ENCODE peak calls at places on chromosome 7, in eight cellular contexts. D, C, Y, N, R, Q, O and M are unnamed samples.

GRCh38 chr7:12256025-12256570 is 45.0 kb downstream of the TMEM106B start:
- DNase-seq in C (peak), O (no peak), Y (peak), N (peak), D (no peak), R (no peak), Q (no peak), M (no peak)

GRCh38 chr7:117385340-117386124 is 41.8 kb downstream of the ASZ1 start:
- DNase-seq in O (peak), C (peak), R (peak), Y (peak), D (no peak), N (peak), Q (no peak), M (peak)

GRCh38 chr7:156920076-156920475 is 27.1 kb upstream of the LMBR1 start:
- DNase-seq in O (no peak), Q (no peak), C (no peak), R (no peak), Y (no peak), D (no peak), N (no peak), M (no peak)

GRCh38 chr7:101216860-101217387 is 457 bp downstream of the PLOD3 start:
- DNase-seq in Y (peak), O (peak), C (peak), Q (no peak), D (no peak), R (no peak), N (no peak), M (peak)

GRCh38 chr7:141674702-141675101 is 27.3 kb downstream of the DENND11 start:
- DNase-seq in R (no peak), C (peak), Y (no peak), N (no peak), Q (no peak), O (no peak), D (no peak), M (peak)

GRCh38 chr7:12584940-12585339 is 14.4 kb downstream of the SCIN start:
- DNase-seq in N (peak), Q (no peak), O (peak), R (peak), Y (no peak), C (peak), D (no peak), M (no peak)

GRCh38 chr7:108452707-108453106 is 3.5 kb downstream of the NRCAM start:
- DNase-seq in R (peak), Y (peak), C (peak), D (no peak), O (peak), Q (no peak), N (peak), M (peak)

GRCh38 chr7:73734619-73735525 is 3.7 kb downstream of the ABHD11 start:
- DNase-seq in Q (peak), R (peak), O (peak), D (peak), Y (peak), N (peak), C (peak), M (peak)

GRCh38 chr7:22860337-22860736 is 37.7 kb upstream of the TOMM7 start:
- DNase-seq in O (no peak), C (no peak), Q (no peak), D (no peak), Y (peak), N (no peak), R (no peak), M (peak)

GRCh38 chr7:130958846-130959245 is 224.8 kb upstream of the KLF14 start:
- DNase-seq in O (no peak), Q (no peak), D (no peak), Y (peak), N (no peak), R (no peak), C (no peak), M (peak)

GRCh38 chr7:27143950-27144798 is 693 bp upstream of the HOXA5 start:
- DNase-seq in C (no peak), D (peak), Q (no peak), O (no peak), Y (no peak), N (no peak), R (no peak), M (no peak)

GRCh38 chr7:112157072-112157471 is 49.1 kb downstream of the DOCK4 start:
- DNase-seq in D (peak), C (no peak), Q (no peak), O (peak), Y (peak), N (peak), R (peak), M (no peak)

GRCh38 chr7:129550673-129551360 is 48.5 kb downstream of the SMKR1 start:
- DNase-seq in Y (no peak), N (peak), C (no peak), Q (peak), O (no peak), R (peak), D (no peak), M (no peak)

GRCh38 chr7:85381212-85381611 is 194.4 kb upstream of the SEMA3D start:
- DNase-seq in D (no peak), O (no peak), N (no peak), Y (no peak), R (no peak), C (no peak), Q (no peak), M (no peak)

GRCh38 chr7:92778972-92779371 is 57.4 kb downstream of the CDK6 start:
- DNase-seq in Q (no peak), R (peak), C (no peak), D (no peak), Y (peak), O (peak), N (peak), M (no peak)

GRCh38 chr7:157751351-157751750 is 414.5 kb downstream of the DNAJB6 start:
- DNase-seq in O (no peak), Y (no peak), R (no peak), N (no peak), D (no peak), Q (no peak), C (no peak), M (no peak)

GRCh38 chr7:43244232-43244631 is 131.8 kb downstream of the HECW1 start:
- DNase-seq in Q (no peak), D (no peak), O (no peak), N (peak), C (no peak), Y (no peak), R (no peak), M (no peak)

GRCh38 chr7:136234040-136234439 is 256.9 kb upstream of the MTPN start:
- DNase-seq in Q (no peak), C (no peak), D (no peak), Y (no peak), N (no peak), R (no peak), O (no peak), M (no peak)

GRCh38 chr7:92833766-92834605 is 2.4 kb downstream of the CDK6 start:
- DNase-seq in R (peak), N (peak), O (peak), D (peak), C (peak), Y (peak), Q (peak), M (peak)

GRCh38 chr7:45074738-45075644 is 13.8 kb downstream of the NACAD start:
- DNase-seq in R (no peak), N (no peak), C (no peak), Q (no peak), D (no peak), Y (no peak), O (no peak), M (no peak)

GRCh38 chr7:114922652-114923402 is 933 bp downstream of the MDFIC start:
- DNase-seq in Q (peak), R (peak), Y (peak), O (peak), C (peak), N (peak), D (peak), M (no peak)

GRCh38 chr7:116786791-116787443 is 75.5 kb upstream of the CAPZA2 start:
- DNase-seq in Q (no peak), Y (peak), O (peak), N (peak), R (no peak), D (no peak), C (peak), M (peak)

GRCh38 chr7:65976659-65977196 is 5.3 kb downstream of the GUSB start:
- DNase-seq in D (no peak), N (no peak), O (no peak), R (no peak), C (no peak), Q (no peak), Y (no peak), M (no peak)

GRCh38 chr7:35605760-35606159 is 89.2 kb downstream of the HERPUD2 start:
- DNase-seq in Q (no peak), R (peak), N (peak), D (no peak), C (peak), O (no peak), Y (peak), M (no peak)

GRCh38 chr7:34317039-34317438 is 341.0 kb upstream of the NPSR1 start:
- DNase-seq in D (no peak), N (no peak), R (no peak), Y (no peak), O (no peak), C (no peak), Q (no peak), M (no peak)

GRCh38 chr7:105017263-105018051 is 3.5 kb downstream of the KMT2E start:
- DNase-seq in Q (peak), R (no peak), N (no peak), D (no peak), O (peak), Y (no peak), C (peak), M (peak)

GRCh38 chr7:80139179-80139578 is 4.5 kb downstream of the GNAI1 start:
- DNase-seq in R (no peak), D (no peak), O (no peak), N (no peak), Q (no peak), C (peak), Y (no peak), M (no peak)

GRCh38 chr7:26265061-26265460 is 26.6 kb upstream of the SNX10 start:
- DNase-seq in Q (no peak), C (no peak), N (peak), Y (peak), R (no peak), D (no peak), O (no peak), M (no peak)

GRCh38 chr7:21107101-21107500 is 320.4 kb upstream of the SP8 start:
- DNase-seq in N (no peak), Y (no peak), R (no peak), O (no peak), C (no peak), D (no peak), Q (no peak), M (no peak)

GRCh38 chr7:27237735-27238334 is 4.8 kb upstream of the EVX1 start:
- DNase-seq in Q (no peak), C (no peak), O (no peak), Y (peak), D (no peak), R (peak), N (peak), M (no peak)

GRCh38 chr7:82442492-82443043 is 1.0 kb downstream of the CACNA2D1 start:
- DNase-seq in Q (no peak), D (no peak), O (peak), C (no peak), Y (peak), N (no peak), R (no peak), M (no peak)

GRCh38 chr7:84123903-84124573 is 70.6 kb downstream of the SEMA3A start:
- DNase-seq in R (peak), Q (no peak), O (peak), C (peak), D (no peak), Y (no peak), N (peak), M (no peak)

GRCh38 chr7:88357794-88358533 is 51.3 kb upstream of the STEAP4 start:
- DNase-seq in C (peak), O (peak), Y (peak), D (no peak), Q (no peak), N (peak), R (no peak), M (peak)

GRCh38 chr7:130966246-130967009 is 232.4 kb upstream of the KLF14 start:
- DNase-seq in N (peak), Q (no peak), C (no peak), O (no peak), R (peak), Y (peak), D (no peak), M (no peak)

GRCh38 chr7:101586078-101586941 is 42.8 kb downstream of the MYL10 start:
- DNase-seq in R (no peak), D (no peak), N (no peak), Y (no peak), O (no peak), C (no peak), Q (no peak), M (peak)